ENCODE peak calls at places on chromosomes 3 and 15, in six cellular contexts. Q, D, T, R, M and H are unnamed samples.

GRCh38 chr3:59456852-59457485 is 407.1 kb upstream of the CFAP20DC start:
- DNase-seq in T (no peak), R (no peak), Q (no peak), D (peak), M (no peak), H (no peak)

GRCh38 chr15:38651328-38652038 is 86.9 kb upstream of the RASGRP1 start:
- DNase-seq in T (no peak), D (no peak), R (no peak), Q (no peak), M (no peak), H (no peak)

GRCh38 chr3:169664034-169664820 is 715 bp upstream of the MECOM start:
- DNase-seq in T (peak), Q (no peak), M (no peak), D (no peak), R (no peak), H (no peak)

GRCh38 chr3:192747145-192747544 is 19.8 kb upstream of the FGF12 start:
- DNase-seq in D (no peak), T (no peak), Q (no peak), R (no peak), M (no peak), H (no peak)

GRCh38 chr15:76480267-76480666 is 143.7 kb downstream of the ISL2 start:
- DNase-seq in T (no peak), D (no peak), R (no peak), M (no peak), Q (no peak), H (no peak)

GRCh38 chr3:155138677-155139076 is 58.6 kb downstream of the MME start:
- DNase-seq in Q (no peak), T (no peak), D (no peak), R (no peak), M (no peak), H (no peak)

GRCh38 chr15:101450561-101451145 is 38.9 kb downstream of the PCSK6 start:
- DNase-seq in R (no peak), Q (no peak), M (no peak), T (no peak), D (no peak), H (no peak)

GRCh38 chr3:31294430-31295149 is 238.1 kb upstream of the STT3B start:
- DNase-seq in D (no peak), T (no peak), R (no peak), M (no peak), Q (no peak), H (no peak)

GRCh38 chr3:129654126-129654525 is 47.6 kb upstream of the PLXND1 start:
- DNase-seq in R (no peak), T (no peak), M (no peak), Q (no peak), D (no peak), H (no peak)

GRCh38 chr3:113278599-113278955 is 67.2 kb downstream of the BOC start:
- DNase-seq in M (no peak), T (no peak), R (no peak), Q (no peak), D (no peak), H (no peak)

GRCh38 chr3:54572197-54572895 is 355.5 kb downstream of the LRTM1 start:
- DNase-seq in D (no peak), R (no peak), T (no peak), Q (no peak), M (no peak), H (no peak)

GRCh38 chr3:13484861-13485590 is 4.9 kb downstream of the HDAC11 start:
- DNase-seq in T (no peak), Q (no peak), D (no peak), R (peak), M (peak), H (no peak)

GRCh38 chr3:60149501-60149900 is 1099.7 kb upstream of the CFAP20DC start:
- DNase-seq in Q (no peak), D (no peak), R (no peak), T (no peak), M (no peak), H (no peak)

GRCh38 chr3:155983834-155984474 is 113.5 kb downstream of the GMPS start:
- DNase-seq in T (no peak), M (no peak), Q (no peak), D (no peak), R (no peak), H (no peak)

GRCh38 chr3:31132132-31132769 is 237.8 kb upstream of the GADL1 start:
- DNase-seq in R (peak), Q (no peak), D (peak), T (no peak), M (no peak), H (no peak)

GRCh38 chr3:171127611-171128010 is 101.1 kb upstream of the SLC2A2 start:
- DNase-seq in M (no peak), R (no peak), Q (no peak), T (no peak), D (no peak), H (no peak)

GRCh38 chr3:102259636-102260035 is 175.2 kb upstream of the ZPLD1 start:
- DNase-seq in T (no peak), Q (no peak), M (no peak), D (no peak), R (no peak), H (no peak)

GRCh38 chr15:87394676-87395075 is 861.9 kb downstream of the NTRK3 start:
- DNase-seq in T (no peak), Q (no peak), D (no peak), M (no peak), R (no peak), H (no peak)

GRCh38 chr3:160052385-160053047 is 63.9 kb downstream of the IL12A start:
- DNase-seq in D (no peak), M (no peak), Q (no peak), T (no peak), R (no peak), H (no peak)

GRCh38 chr3:43043793-43044192 is 62.1 kb downstream of the POMGNT2 start:
- DNase-seq in M (no peak), Q (no peak), D (no peak), T (no peak), R (no peak), H (no peak)
- TF ChIP-seq POLR2AphosphoS5 in M (no peak), Q (no peak), D (no peak), T (no peak), R (no peak), H (no peak)

GRCh38 chr15:91696981-91697380 is 156.5 kb upstream of the SLCO3A1 start:
- DNase-seq in Q (no peak), M (no peak), D (no peak), T (no peak), R (no peak), H (no peak)
- TF ChIP-seq TAF1 in Q (no peak), M (no peak), D (no peak), T (no peak), R (no peak), H (no peak)

GRCh38 chr3:48273594-48274211 is 32.8 kb downstream of the ZNF589 start:
- DNase-seq in D (peak), T (peak), R (peak), M (peak), Q (peak), H (peak)
- TF ChIP-seq POLR2A in D (no peak), T (no peak), R (no peak), M (no peak), Q (no peak), H (no peak)

GRCh38 chr3:151124476-151124875 is 39.0 kb downstream of the MED12L start:
- DNase-seq in D (no peak), Q (no peak), M (no peak), T (no peak), R (no peak), H (no peak)
- TF ChIP-seq POLR2AphosphoS5 in D (no peak), Q (no peak), M (no peak), T (no peak), R (no peak), H (no peak)